ENCODE peak calls at places on chromosome 18, in seven cellular contexts. I is OCI-LY7, G is neural progenitor cell, X is foreskin fibroblast, W is mucosa of descending colon, L is testis, A is fibroblast of lung. U is an unnamed sample.

GRCh38 chr18:43965691-43966090 is 688.4 kb upstream of the SYT4 start:
- DNase-seq in I (no peak), G (no peak), X (no peak), W (no peak), L (no peak), A (peak; percentile 14), U (no peak)

GRCh38 chr18:61949946-61950345 is 57.1 kb upstream of the RNF152 start:
- DNase-seq in I (no peak), G (no peak), X (no peak), W (no peak), L (no peak), A (peak; percentile 91), U (no peak)

GRCh38 chr18:497688-498087 is 2.8 kb downstream of the COLEC12 start:
- DNase-seq in I (no peak), G (no peak), X (no peak), W (no peak), L (no peak), A (no peak), U (no peak)

GRCh38 chr18:45449761-45450227 is 165.5 kb upstream of the SLC14A2 start:
- DNase-seq in I (no peak), G (no peak), X (peak; percentile 64), W (peak; percentile 48), L (peak; percentile 74), A (peak; percentile 57), U (no peak)

GRCh38 chr18:59954746-59955145 is 55.0 kb downstream of the PMAIP1 start:
- DNase-seq in I (no peak), G (no peak), X (peak; percentile 60), W (no peak), L (no peak), A (peak; percentile 80), U (peak; percentile 8)

GRCh38 chr18:77862358-77862757 is 612.7 kb downstream of the GALR1 start:
- DNase-seq in I (no peak), G (no peak), X (no peak), W (no peak), L (no peak), A (no peak), U (no peak)

GRCh38 chr18:24173997-24174396 is 35.1 kb downstream of the CABYR start:
- DNase-seq in I (no peak), G (no peak), X (no peak), W (no peak), L (no peak), A (no peak), U (no peak)

GRCh38 chr18:59556265-59556664 is 141.0 kb downstream of the CCBE1 start:
- DNase-seq in I (no peak), G (no peak), X (peak; percentile 85), W (no peak), L (no peak), A (peak; percentile 67), U (no peak)

GRCh38 chr18:76383636-76384035 is 111.4 kb downstream of the ZNF516 start:
- DNase-seq in I (no peak), G (no peak), X (no peak), W (no peak), L (no peak), A (no peak), U (no peak)

GRCh38 chr18:362914-363295 is 95.1 kb upstream of the THOC1 start:
- DNase-seq in I (no peak), G (peak; percentile 7), X (peak; percentile 41), W (no peak), L (no peak), A (peak; percentile 76), U (no peak)

GRCh38 chr18:75172299-75173124 is 36.4 kb downstream of the PTGR3 start:
- DNase-seq in I (no peak), G (no peak), X (no peak), W (no peak), L (no peak), A (no peak), U (no peak)

GRCh38 chr18:42183746-42184145 is 228.7 kb downstream of the PIK3C3 start:
- DNase-seq in I (no peak), G (no peak), X (peak; percentile 26), W (no peak), L (no peak), A (peak; percentile 96), U (no peak)

GRCh38 chr18:71450258-71450657 is 1093.9 kb downstream of the CBLN2 start:
- DNase-seq in I (no peak), G (no peak), X (no peak), W (no peak), L (no peak), A (no peak), U (no peak)

GRCh38 chr18:75859533-75859932 is 432.0 kb upstream of the SMIM21 start:
- DNase-seq in I (no peak), G (no peak), X (no peak), W (no peak), L (no peak), A (no peak), U (no peak)

GRCh38 chr18:7895346-7895745 is 328.2 kb downstream of the PTPRM start:
- DNase-seq in I (no peak), G (no peak), X (no peak), W (no peak), L (no peak), A (no peak), U (no peak)

GRCh38 chr18:28062446-28062845 is 114.5 kb downstream of the CDH2 start:
- DNase-seq in I (no peak), G (no peak), X (peak; percentile 36), W (no peak), L (no peak), A (peak; percentile 43), U (no peak)

GRCh38 chr18:32707153-32707552 is 65.7 kb downstream of the KLHL14 start:
- DNase-seq in I (peak; percentile 33), G (no peak), X (no peak), W (no peak), L (no peak), A (no peak), U (no peak)

GRCh38 chr18:34957119-34957863 is 83.9 kb upstream of the MAPRE2 start:
- DNase-seq in I (no peak), G (no peak), X (no peak), W (no peak), L (no peak), A (peak; percentile 72), U (no peak)

GRCh38 chr18:23703987-23704384 is 14.7 kb downstream of the LAMA3 start:
- DNase-seq in I (no peak), G (no peak), X (no peak), W (no peak), L (no peak), A (peak; percentile 27), U (no peak)

GRCh38 chr18:50924372-50924771 is 43.5 kb upstream of the ELAC1 start:
- DNase-seq in I (no peak), G (no peak), X (peak; percentile 40), W (no peak), L (no peak), A (peak; percentile 27), U (no peak)

GRCh38 chr18:56083097-56083865 is 495.3 kb upstream of the TCF4 start:
- DNase-seq in I (no peak), G (peak; percentile 15), X (peak; percentile 49), W (no peak), L (peak; percentile 20), A (peak; percentile 78), U (no peak)

DNA sequence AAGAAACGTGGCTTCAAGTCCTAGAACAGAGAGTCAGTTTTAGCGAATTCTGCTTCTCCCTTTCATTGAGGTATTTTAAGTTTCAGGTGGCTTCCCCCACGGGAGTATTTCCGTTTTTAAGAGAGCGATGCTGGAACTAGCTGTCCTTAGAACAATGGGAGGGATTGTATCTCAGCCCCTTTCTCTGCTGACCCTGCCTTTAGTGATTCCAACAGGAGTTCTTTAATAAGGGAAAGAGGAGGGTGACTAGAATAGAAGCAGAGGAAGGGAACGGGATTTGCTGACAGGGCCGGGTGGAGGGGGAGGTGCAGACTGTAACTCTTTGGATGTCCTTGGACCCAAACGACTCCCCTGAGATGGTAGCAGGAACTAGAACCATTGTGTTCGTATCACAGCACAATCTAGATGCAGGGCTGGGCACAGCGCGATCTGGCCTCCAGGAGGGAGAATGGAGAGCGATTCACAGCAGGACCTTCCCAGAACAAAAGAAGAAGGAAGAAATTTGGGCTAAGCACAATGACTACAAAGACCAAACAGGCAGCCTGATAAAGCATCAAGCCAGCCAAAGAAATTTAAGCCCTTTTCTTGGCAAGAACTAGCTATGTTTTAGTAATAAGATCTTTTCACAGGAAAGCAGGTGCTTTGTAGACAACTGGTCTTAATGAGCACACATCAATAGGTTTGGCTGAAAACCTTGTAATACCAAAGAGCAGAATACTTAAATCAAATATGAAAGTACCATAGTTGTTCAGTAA is 15.8 kb upstream of the RTTN start:
- DNase-seq in I (no peak), G (peak; percentile 82), X (no peak), W (no peak), L (peak; percentile 40), A (no peak), U (no peak)
- H3K4me3 ChIP-seq in I (no peak overlapping the region), G (no peak overlapping the region), X (no peak overlapping the region), W (no peak overlapping the region), L (no peak overlapping the region), A (no peak overlapping the region), U (no peak overlapping the region)

GRCh38 chr18:13216732-13217465 is 1.7 kb upstream of the LDLRAD4 start:
- DNase-seq in I (no peak), G (peak; percentile 75), X (peak; percentile 15), W (peak; percentile 73), L (peak; percentile 24), A (peak; percentile 31), U (no peak)
- H3K4me3 ChIP-seq in I (no peak overlapping the region), G (peak overlapping the region; percentile 78), X (no peak overlapping the region), W (peak overlapping the region; percentile 75), L (peak overlapping the region; percentile 72), A (no peak overlapping the region), U (peak overlapping the region; percentile 81)

DNA sequence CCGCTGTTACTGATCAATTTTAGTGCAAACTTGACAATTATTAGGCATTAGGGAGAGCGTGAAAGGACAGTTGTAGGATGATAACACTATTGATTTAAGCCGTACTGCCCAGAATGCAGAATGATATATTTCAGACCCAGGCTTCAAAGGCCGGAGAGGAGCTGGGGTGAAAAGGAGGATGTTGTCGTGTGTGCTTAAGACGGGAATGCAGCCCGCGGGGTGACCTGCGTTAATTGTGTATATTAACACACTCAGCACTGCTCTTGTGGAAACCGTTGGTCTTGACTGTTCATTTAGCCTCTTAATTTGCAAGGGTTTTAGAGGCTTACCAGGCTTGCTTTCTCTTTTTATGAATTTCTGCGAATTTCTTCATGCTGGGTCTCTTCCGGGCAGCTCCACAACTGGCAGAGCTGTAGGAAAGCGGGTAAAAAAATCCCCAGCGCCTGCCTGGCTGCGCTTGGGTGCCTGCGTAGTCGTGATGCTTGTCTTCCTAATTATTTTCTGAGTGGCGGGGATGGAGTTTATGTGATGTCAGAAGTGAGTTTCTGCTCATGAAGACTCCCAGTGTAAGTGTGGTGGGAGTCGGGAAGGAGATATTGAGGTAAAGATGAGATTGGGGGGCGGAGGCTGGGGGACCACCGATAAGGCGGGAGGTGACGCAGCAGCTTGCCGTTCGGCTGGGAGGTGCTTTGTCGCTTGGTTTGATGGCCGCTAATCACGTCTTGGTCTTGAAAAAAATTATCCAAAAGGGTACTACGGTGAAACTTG is 229.7 kb downstream of the LDLRAD4 start:
- DNase-seq in I (no peak), G (no peak), X (no peak), W (no peak), L (no peak), A (peak; percentile 23), U (no peak)
- H3K4me3 ChIP-seq in I (no peak overlapping the region), G (no peak overlapping the region), X (no peak overlapping the region), W (no peak overlapping the region), L (no peak overlapping the region), A (no peak overlapping the region), U (peak overlapping the region; percentile 39)

DNA sequence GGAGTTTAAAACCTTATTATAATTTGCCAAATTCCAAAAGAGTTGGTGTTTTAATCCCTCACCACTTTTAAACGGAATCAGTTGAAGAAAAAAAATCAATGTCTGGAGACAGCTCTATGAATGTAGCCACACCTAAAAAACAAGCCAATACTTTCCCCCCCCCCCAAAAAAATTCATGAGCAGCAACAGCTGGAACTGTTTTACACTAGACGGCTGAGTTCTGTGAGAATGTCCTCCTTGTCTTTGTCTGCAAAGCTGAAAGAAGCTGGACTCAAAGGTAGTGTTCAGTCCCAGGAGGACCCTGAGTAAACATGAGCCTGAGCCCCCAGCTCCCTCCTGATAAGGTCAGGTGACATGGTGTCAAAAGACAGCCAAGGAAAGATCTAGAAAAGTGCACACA is 68.2 kb downstream of the ZNF521 start:
- DNase-seq in I (no peak), G (no peak), X (no peak), W (no peak), L (no peak), A (no peak), U (no peak)
- H3K4me3 ChIP-seq in I (no peak overlapping the region), G (peak overlapping the region; percentile 21), X (no peak overlapping the region), W (no peak overlapping the region), L (no peak overlapping the region), A (no peak overlapping the region), U (no peak overlapping the region)

U was measured in Jurkat, Clone E6-1.